ENCODE peak calls at places on chromosomes 16 and 17, in four cellular contexts. One of them, this sample, is unnamed.
A peak's percentile ranks its signal among the peaks of the same experiment; 100 is the strongest.

GRCh38 chr17:43952724-43953666 is 745 bp downstream of the PYY start:
- DNase-seq in fibroblast of lung: no peak
- DNase-seq in stimulated activated CD4-positive, alpha-beta T cell treated with anti-CD3 and anti-CD28 coated beads, Interleukin-1b, Interleukin-23, amount 100 ng/mL, for 24 hours: no peak
- DNase-seq in AG08396: no peak
- DNase-seq in this sample: no peak

GRCh38 chr16:80369559-80369958 is 171.2 kb upstream of the DYNLRB2 start:
- DNase-seq in stimulated activated CD4-positive, alpha-beta T cell treated with anti-CD3 and anti-CD28 coated beads, Interleukin-1b, Interleukin-23, amount 100 ng/mL, for 24 hours: no peak
- DNase-seq in AG08396: peak; percentile 68
- DNase-seq in fibroblast of lung: peak; percentile 64
- DNase-seq in this sample: peak; percentile 67

GRCh38 chr17:38441429-38442061 is 13.3 kb downstream of the ARHGAP23 start:
- DNase-seq in stimulated activated CD4-positive, alpha-beta T cell treated with anti-CD3 and anti-CD28 coated beads, Interleukin-1b, Interleukin-23, amount 100 ng/mL, for 24 hours: no peak
- DNase-seq in AG08396: no peak
- DNase-seq in fibroblast of lung: no peak
- DNase-seq in this sample: no peak

GRCh38 chr16:84774810-84775209 is 45.0 kb upstream of the CRISPLD2 start:
- DNase-seq in stimulated activated CD4-positive, alpha-beta T cell treated with anti-CD3 and anti-CD28 coated beads, Interleukin-1b, Interleukin-23, amount 100 ng/mL, for 24 hours: no peak
- DNase-seq in fibroblast of lung: peak; percentile 95
- DNase-seq in AG08396: peak; percentile 71
- DNase-seq in this sample: peak; percentile 88

GRCh38 chr16:8928467-8928957 is 35.2 kb downstream of the USP7 start:
- DNase-seq in stimulated activated CD4-positive, alpha-beta T cell treated with anti-CD3 and anti-CD28 coated beads, Interleukin-1b, Interleukin-23, amount 100 ng/mL, for 24 hours: no peak
- DNase-seq in AG08396: no peak
- DNase-seq in fibroblast of lung: peak; percentile 73
- DNase-seq in this sample: peak; percentile 80

GRCh38 chr17:16428098-16428882 is 12.9 kb downstream of the TRPV2 start:
- DNase-seq in AG08396: peak; percentile 75
- DNase-seq in stimulated activated CD4-positive, alpha-beta T cell treated with anti-CD3 and anti-CD28 coated beads, Interleukin-1b, Interleukin-23, amount 100 ng/mL, for 24 hours: no peak
- DNase-seq in fibroblast of lung: peak; percentile 74
- DNase-seq in this sample: peak; percentile 73

GRCh38 chr17:77285594-77286390 is 145.0 kb downstream of the SEC14L1 start:
- DNase-seq in stimulated activated CD4-positive, alpha-beta T cell treated with anti-CD3 and anti-CD28 coated beads, Interleukin-1b, Interleukin-23, amount 100 ng/mL, for 24 hours: no peak
- DNase-seq in fibroblast of lung: peak; percentile 86
- DNase-seq in AG08396: peak; percentile 78
- DNase-seq in this sample: peak; percentile 95

GRCh38 chr17:82213251-82214011 is 789 bp upstream of the CCDC57 start:
- DNase-seq in fibroblast of lung: peak; percentile 69
- DNase-seq in AG08396: peak; percentile 91
- DNase-seq in stimulated activated CD4-positive, alpha-beta T cell treated with anti-CD3 and anti-CD28 coated beads, Interleukin-1b, Interleukin-23, amount 100 ng/mL, for 24 hours: no peak
- DNase-seq in this sample: peak; percentile 77

GRCh38 chr16:28317040-28317880 is 24.9 kb downstream of the SBK1 start:
- DNase-seq in AG08396: peak; percentile 80
- DNase-seq in fibroblast of lung: peak; percentile 37
- DNase-seq in stimulated activated CD4-positive, alpha-beta T cell treated with anti-CD3 and anti-CD28 coated beads, Interleukin-1b, Interleukin-23, amount 100 ng/mL, for 24 hours: peak; percentile 67
- DNase-seq in this sample: peak; percentile 49

GRCh38 chr17:32515677-32516383 is 29.0 kb downstream of the CDK5R1 start:
- DNase-seq in fibroblast of lung: no peak
- DNase-seq in stimulated activated CD4-positive, alpha-beta T cell treated with anti-CD3 and anti-CD28 coated beads, Interleukin-1b, Interleukin-23, amount 100 ng/mL, for 24 hours: no peak
- DNase-seq in AG08396: no peak
- DNase-seq in this sample: no peak

GRCh38 chr17:50957600-50958575 is 91.7 kb upstream of the TOB1 start:
- DNase-seq in stimulated activated CD4-positive, alpha-beta T cell treated with anti-CD3 and anti-CD28 coated beads, Interleukin-1b, Interleukin-23, amount 100 ng/mL, for 24 hours: no peak
- DNase-seq in AG08396: no peak
- DNase-seq in fibroblast of lung: no peak
- DNase-seq in this sample: no peak

GRCh38 chr17:15944720-15945492 is at the start of gene ADORA2B:
- DNase-seq in stimulated activated CD4-positive, alpha-beta T cell treated with anti-CD3 and anti-CD28 coated beads, Interleukin-1b, Interleukin-23, amount 100 ng/mL, for 24 hours: no peak
- DNase-seq in fibroblast of lung: peak; percentile 75
- DNase-seq in AG08396: peak; percentile 93
- DNase-seq in this sample: peak; percentile 74

GRCh38 chr17:46144246-46144645 is 49.0 kb downstream of the KANSL1 start:
- DNase-seq in AG08396: no peak
- DNase-seq in fibroblast of lung: peak; percentile 28
- DNase-seq in stimulated activated CD4-positive, alpha-beta T cell treated with anti-CD3 and anti-CD28 coated beads, Interleukin-1b, Interleukin-23, amount 100 ng/mL, for 24 hours: no peak
- DNase-seq in this sample: no peak

GRCh38 chr17:28466521-28467048 is 6.9 kb upstream of the SLC13A2 start:
- DNase-seq in AG08396: no peak
- DNase-seq in stimulated activated CD4-positive, alpha-beta T cell treated with anti-CD3 and anti-CD28 coated beads, Interleukin-1b, Interleukin-23, amount 100 ng/mL, for 24 hours: no peak
- DNase-seq in fibroblast of lung: no peak
- DNase-seq in this sample: no peak

GRCh38 chr16:1989826-1990335 is at the start of gene SYNGR3:
- DNase-seq in fibroblast of lung: no peak
- DNase-seq in AG08396: peak; percentile 68
- DNase-seq in stimulated activated CD4-positive, alpha-beta T cell treated with anti-CD3 and anti-CD28 coated beads, Interleukin-1b, Interleukin-23, amount 100 ng/mL, for 24 hours: no peak
- DNase-seq in this sample: no peak

GRCh38 chr17:48441862-48442261 is 11.8 kb upstream of the SKAP1 start:
- DNase-seq in stimulated activated CD4-positive, alpha-beta T cell treated with anti-CD3 and anti-CD28 coated beads, Interleukin-1b, Interleukin-23, amount 100 ng/mL, for 24 hours: no peak
- DNase-seq in fibroblast of lung: no peak
- DNase-seq in AG08396: no peak
- DNase-seq in this sample: no peak

GRCh38 chr16:72530434-72530833 is 358.5 kb upstream of the PMFBP1 start:
- DNase-seq in fibroblast of lung: peak; percentile 68
- DNase-seq in AG08396: peak; percentile 7
- DNase-seq in stimulated activated CD4-positive, alpha-beta T cell treated with anti-CD3 and anti-CD28 coated beads, Interleukin-1b, Interleukin-23, amount 100 ng/mL, for 24 hours: no peak
- DNase-seq in this sample: peak; percentile 97

GRCh38 chr16:24747425-24747824 is 18.0 kb downstream of the TNRC6A start:
- DNase-seq in stimulated activated CD4-positive, alpha-beta T cell treated with anti-CD3 and anti-CD28 coated beads, Interleukin-1b, Interleukin-23, amount 100 ng/mL, for 24 hours: no peak
- DNase-seq in AG08396: no peak
- DNase-seq in fibroblast of lung: no peak
- DNase-seq in this sample: no peak

GRCh38 chr16:87384162-87384999 is 805 bp upstream of the FBXO31 start:
- DNase-seq in fibroblast of lung: no peak
- DNase-seq in AG08396: peak; percentile 63
- DNase-seq in stimulated activated CD4-positive, alpha-beta T cell treated with anti-CD3 and anti-CD28 coated beads, Interleukin-1b, Interleukin-23, amount 100 ng/mL, for 24 hours: no peak
- DNase-seq in this sample: no peak

GRCh38 chr17:77444653-77445029 is 303.9 kb downstream of the SEC14L1 start:
- DNase-seq in AG08396: peak; percentile 63
- DNase-seq in fibroblast of lung: peak; percentile 92
- DNase-seq in stimulated activated CD4-positive, alpha-beta T cell treated with anti-CD3 and anti-CD28 coated beads, Interleukin-1b, Interleukin-23, amount 100 ng/mL, for 24 hours: no peak
- DNase-seq in this sample: peak; percentile 54

GRCh38 chr16:67398546-67399217 is 5.4 kb upstream of the TPPP3 start:
- DNase-seq in stimulated activated CD4-positive, alpha-beta T cell treated with anti-CD3 and anti-CD28 coated beads, Interleukin-1b, Interleukin-23, amount 100 ng/mL, for 24 hours: no peak
- DNase-seq in fibroblast of lung: no peak
- DNase-seq in AG08396: no peak
- DNase-seq in this sample: no peak

GRCh38 chr17:73952498-73953205 is 250.8 kb upstream of the RPL38 start:
- DNase-seq in stimulated activated CD4-positive, alpha-beta T cell treated with anti-CD3 and anti-CD28 coated beads, Interleukin-1b, Interleukin-23, amount 100 ng/mL, for 24 hours: no peak
- DNase-seq in AG08396: no peak
- DNase-seq in fibroblast of lung: no peak
- DNase-seq in this sample: no peak

GRCh38 chr17:28317965-28318758 is 838 bp upstream of the TMEM97 start:
- DNase-seq in fibroblast of lung: no peak
- DNase-seq in stimulated activated CD4-positive, alpha-beta T cell treated with anti-CD3 and anti-CD28 coated beads, Interleukin-1b, Interleukin-23, amount 100 ng/mL, for 24 hours: no peak
- DNase-seq in AG08396: no peak
- DNase-seq in this sample: no peak

GRCh38 chr17:9854255-9854654 is 28.5 kb downstream of the GLP2R start:
- DNase-seq in fibroblast of lung: no peak
- DNase-seq in AG08396: no peak
- DNase-seq in stimulated activated CD4-positive, alpha-beta T cell treated with anti-CD3 and anti-CD28 coated beads, Interleukin-1b, Interleukin-23, amount 100 ng/mL, for 24 hours: no peak
- DNase-seq in this sample: no peak

GRCh38 chr16:14302031-14302398 is 230.9 kb downstream of the MRTFB start:
- DNase-seq in stimulated activated CD4-positive, alpha-beta T cell treated with anti-CD3 and anti-CD28 coated beads, Interleukin-1b, Interleukin-23, amount 100 ng/mL, for 24 hours: no peak
- DNase-seq in fibroblast of lung: peak; percentile 68
- DNase-seq in AG08396: peak; percentile 93
- DNase-seq in this sample: peak; percentile 83